ENCODE peak calls at places on chromosomes 6 and 20, in five cellular contexts. H is fibroblast of lung, S is right cardiac atrium, G is mucosa of descending colon, Q is left lung. C is an unnamed sample. For H3K4me1, the result is how much of the 10 kb centered on the place peaks cover.

GRCh38 chr20:45592574-45593189 is 13.6 kb upstream of the WFDC8 start:
- DNase-seq in H (peak), Q (no peak), S (no peak), G (no peak), C (no peak)

GRCh38 chr6:5205035-5205469 is 55.7 kb downstream of the LYRM4 start:
- DNase-seq in H (no peak), Q (no peak), G (no peak), S (peak), C (no peak)

GRCh38 chr20:12528591-12529041 is 480.2 kb upstream of the SPTLC3 start:
- DNase-seq in S (no peak), H (no peak), G (no peak), Q (no peak), C (no peak)

GRCh38 chr6:49225471-49225870 is 237.6 kb downstream of the MMUT start:
- DNase-seq in H (no peak), S (no peak), Q (no peak), G (no peak), C (no peak)

GRCh38 chr6:82397962-82398692 is 34.5 kb downstream of the TPBG start:
- DNase-seq in S (no peak), G (no peak), H (peak), Q (no peak), C (no peak)

GRCh38 chr6:169812257-169812644 is 60.8 kb downstream of the ERMARD start:
- DNase-seq in S (no peak), H (no peak), Q (peak), G (no peak), C (no peak)

GRCh38 chr6:148617522-148617921 is 129.3 kb upstream of the UST start:
- DNase-seq in H (no peak), Q (no peak), S (no peak), G (no peak), C (no peak)

GRCh38 chr6:150025201-150025917 is at the start of gene RAET1L:
- DNase-seq in G (no peak), Q (no peak), S (peak), H (peak), C (no peak)

GRCh38 chr6:159758031-159759001 is 3.5 kb upstream of the ACAT2 start:
- DNase-seq in H (no peak), S (no peak), Q (no peak), G (no peak), C (no peak)

GRCh38 chr6:140182819-140183218 is 808.4 kb upstream of the CITED2 start:
- DNase-seq in G (no peak), Q (no peak), H (no peak), S (no peak), C (no peak)

GRCh38 chr20:10924628-10925266 is 250.9 kb upstream of the JAG1 start:
- DNase-seq in H (peak), S (no peak), G (no peak), Q (no peak), C (no peak)

GRCh38 chr6:16450821-16451220 is 212.4 kb downstream of the GMPR start:
- DNase-seq in S (no peak), H (no peak), Q (no peak), G (no peak), C (no peak)

GRCh38 chr6:138600726-138601125 is 101.4 kb upstream of the NHSL1 start:
- DNase-seq in H (peak), G (no peak), S (no peak), Q (no peak), C (no peak)

GRCh38 chr6:21856844-21857243 is 263.3 kb downstream of the SOX4 start:
- DNase-seq in Q (no peak), G (no peak), H (peak), S (no peak), C (no peak)

GRCh38 chr6:11358904-11359840 is 126.7 kb upstream of the NEDD9 start:
- DNase-seq in G (no peak), S (no peak), H (no peak), Q (no peak), C (no peak)

GRCh38 chr20:14223806-14224205 is 113.6 kb downstream of the FLRT3 start:
- DNase-seq in Q (no peak), S (no peak), G (no peak), H (no peak), C (no peak)

GRCh38 chr6:5398530-5398929 is 137.2 kb downstream of the FARS2 start:
- DNase-seq in S (no peak), H (peak), G (no peak), Q (no peak), C (no peak)

GRCh38 chr20:47929368-47930115 is 144.3 kb upstream of the SULF2 start:
- DNase-seq in Q (no peak), G (no peak), S (no peak), H (peak), C (no peak)

GRCh38 chr20:63362426-63363009 is 1.4 kb upstream of the CHRNA4 start:
- DNase-seq in H (no peak), G (no peak), Q (no peak), S (no peak), C (no peak)

GRCh38 chr6:64685401-64685800 is 1021.6 kb downstream of the EYS start:
- DNase-seq in G (no peak), Q (no peak), S (no peak), H (no peak), C (no peak)

GRCh38 chr6:101016163-101016562 is 135.0 kb upstream of the ASCC3 start:
- DNase-seq in H (no peak), Q (no peak), S (no peak), G (no peak), C (no peak)

GRCh38 chr20:59177266-59178250 is 13.9 kb downstream of the ZNF831 start:
- DNase-seq in S (no peak), H (no peak), Q (no peak), G (no peak), C (no peak)

GRCh38 chr20:47854687-47855212 is 69.5 kb upstream of the SULF2 start:
- DNase-seq in S (no peak), Q (no peak), H (peak), G (no peak), C (no peak)

GRCh38 chr20:56428881-56429280 is 16.8 kb downstream of the CASS4 start:
- DNase-seq in Q (no peak), S (no peak), H (no peak), G (no peak), C (no peak)
- H3K4me3 ChIP-seq in Q (no peak), S (no peak), H (no peak), G (no peak), C (peak)

GRCh38 chr20:34246126-34246626 is 5.0 kb downstream of the ASIP start:
- DNase-seq in H (no peak), G (no peak), Q (no peak), S (no peak), C (no peak)
- H3K4me1 ChIP-seq in H (under half), G (under half), Q (under half), S (under half), C (under half)

DNA sequence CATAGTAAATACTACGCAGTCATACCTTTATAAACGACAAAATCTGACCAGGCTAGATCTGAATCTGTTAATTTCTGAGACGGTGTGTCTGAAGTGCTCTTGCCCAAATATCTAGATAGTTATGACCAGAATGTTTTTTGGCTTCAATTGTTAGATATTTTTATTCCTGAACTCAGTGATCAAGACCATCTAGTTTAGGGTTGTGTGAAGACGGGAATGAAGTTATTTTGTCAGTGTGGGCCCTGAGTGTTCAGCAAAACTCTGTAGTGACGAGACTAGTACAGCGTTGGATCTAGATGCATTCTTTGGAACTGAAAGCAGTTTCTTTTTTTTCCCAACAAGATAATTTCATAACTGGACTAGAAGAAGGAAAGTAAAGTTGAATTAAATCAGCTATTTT is 3.1 kb downstream of the STXBP5 start:
- DNase-seq in H (peak), Q (no peak), S (no peak), G (no peak), C (no peak)
- H3K4me3 ChIP-seq in H (peak), Q (no peak), S (peak), G (no peak), C (no peak)

DNA sequence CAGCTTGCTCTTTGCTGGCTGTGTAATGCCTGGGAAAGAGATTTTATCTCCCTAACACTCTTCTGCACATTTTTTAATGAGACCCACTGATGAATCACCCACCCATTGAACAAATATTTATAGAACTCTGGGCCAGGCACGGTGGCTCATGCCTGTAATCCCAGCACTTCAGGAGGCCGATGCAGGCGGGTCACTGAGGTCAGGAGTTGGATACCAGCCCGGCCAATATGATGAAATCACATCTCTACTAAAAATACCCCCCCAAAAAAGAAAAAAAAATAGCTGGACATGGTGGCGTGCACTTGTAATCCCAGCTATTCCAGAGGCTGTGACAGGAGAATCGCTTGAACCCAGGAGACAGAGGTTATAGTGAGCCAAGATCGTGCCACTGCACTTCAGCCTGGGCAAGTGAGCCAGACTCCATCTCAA is 82.1 kb upstream of the SIRPA start:
- DNase-seq in S (peak), H (peak), G (no peak), Q (no peak), C (no peak)
- H3K4me1 ChIP-seq in S (under half), H (half or more), G (under half), Q (under half), C (under half)

DNA sequence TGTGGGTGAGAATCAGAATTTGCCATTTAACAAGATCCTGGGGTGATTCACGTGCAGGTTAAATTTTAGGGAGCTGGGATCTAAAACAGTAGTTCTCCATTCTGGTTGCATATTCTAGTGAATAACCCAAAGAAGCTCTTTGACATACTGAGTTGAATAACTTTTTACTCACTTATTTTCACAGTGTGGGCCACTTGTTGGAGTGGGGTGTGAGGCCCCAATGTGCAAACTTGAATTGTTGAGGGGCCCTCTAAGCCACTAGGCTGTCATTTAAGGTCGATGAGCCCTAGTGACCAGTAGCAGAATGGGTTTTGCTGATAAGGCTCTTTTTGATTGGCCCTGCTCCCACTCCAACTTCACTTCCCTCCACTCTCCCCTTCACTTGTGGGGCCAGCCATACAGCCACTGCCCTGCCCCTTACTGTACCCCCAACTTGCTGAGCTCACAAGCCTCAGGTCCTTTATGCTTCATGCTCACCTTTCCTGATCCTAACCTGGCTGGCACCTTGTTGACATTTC is 33.6 kb upstream of the RIPOR2 start:
- DNase-seq in G (no peak), S (no peak), Q (no peak), H (no peak), C (no peak)
- H3K4me3 ChIP-seq in G (no peak), S (no peak), Q (no peak), H (no peak), C (no peak)

GRCh38 chr20:6600336-6600735 is 167.2 kb upstream of the BMP2 start:
- DNase-seq in S (no peak), Q (no peak), H (no peak), G (no peak), C (no peak)
- H3K4me1 ChIP-seq in S (under half), Q (under half), H (under half), G (under half), C (under half)

GRCh38 chr6:118708736-118709135 is 57.3 kb upstream of the CEP85L start:
- DNase-seq in Q (no peak), H (peak), G (no peak), S (no peak), C (no peak)
- H3K4me3 ChIP-seq in Q (peak), H (peak), G (no peak), S (peak), C (peak)

DNA sequence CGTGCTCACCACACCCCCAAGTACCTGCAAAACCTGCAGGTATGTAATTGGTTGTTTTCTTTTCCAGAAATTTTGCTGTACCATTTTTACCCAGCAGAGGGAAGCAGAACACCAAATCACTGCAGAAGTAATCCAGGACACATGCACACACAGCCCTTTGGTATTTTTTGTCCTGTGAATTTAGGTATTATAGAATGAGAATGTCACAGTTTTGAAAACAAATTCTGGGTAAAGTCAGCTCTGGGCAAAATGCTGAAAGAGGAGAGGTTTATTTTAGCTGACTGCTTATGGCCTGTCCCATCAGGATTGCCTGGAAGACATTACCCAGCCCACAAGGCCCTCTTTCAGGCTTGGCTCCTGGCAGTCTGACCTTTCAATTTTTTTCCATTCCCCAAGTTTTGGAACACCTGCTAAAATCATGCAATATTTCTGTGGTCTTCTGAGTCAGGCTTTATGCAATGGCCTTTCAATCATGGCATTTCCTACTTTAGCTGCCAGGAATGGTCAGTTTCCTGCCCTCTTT is 3.5 kb upstream of the EFHC1 start:
- DNase-seq in S (no peak), G (no peak), H (peak), Q (no peak), C (peak)
- H3K4me1 ChIP-seq in S (under half), G (under half), H (under half), Q (under half), C (under half)

GRCh38 chr6:27669798-27670301 is 196.9 kb upstream of the ZNF184 start:
- DNase-seq in S (no peak), H (no peak), Q (no peak), G (no peak), C (no peak)
- H3K4me3 ChIP-seq in S (peak), H (peak), Q (no peak), G (no peak), C (no peak)